ENCODE peak calls at places on chromosomes 2 and 18, in seven cellular contexts. O is right cardiac atrium, U is transverse colon, Q is mesenchymal stem cell, R is endodermal cell, F is uterus, P is neuronal stem cell. C is an unnamed sample.

GRCh38 chr18:62796216-62796621 is 80.9 kb downstream of the PHLPP1 start:
- DNase-seq in O (no peak), U (no peak), Q (no peak), R (no peak), F (no peak), P (no peak), C (no peak)

GRCh38 chr2:42153944-42154593 is 15.1 kb upstream of the EML4 start:
- DNase-seq in O (no peak), U (no peak), Q (no peak), R (no peak), F (no peak), P (no peak), C (no peak)

GRCh38 chr2:185825557-185825956 is 87.0 kb downstream of the FSIP2 start:
- DNase-seq in O (no peak), U (no peak), Q (no peak), R (no peak), F (no peak), P (no peak), C (no peak)

GRCh38 chr18:41543815-41544214 is 411.2 kb upstream of the PIK3C3 start:
- DNase-seq in O (no peak), U (no peak), Q (peak; percentile 2), R (no peak), F (no peak), P (no peak), C (no peak)

GRCh38 chr2:9440058-9440727 is 16.7 kb downstream of the CPSF3 start:
- DNase-seq in O (no peak), U (no peak), Q (peak; percentile 62), R (no peak), F (no peak), P (no peak), C (no peak)

GRCh38 chr2:173664520-173664919 is 300.7 kb downstream of the SP3 start:
- DNase-seq in O (no peak), U (no peak), Q (no peak), R (no peak), F (no peak), P (no peak), C (no peak)

GRCh38 chr2:111028720-111029119 is 92.0 kb upstream of the BCL2L11 start:
- DNase-seq in O (no peak), U (no peak), Q (no peak), R (no peak), F (no peak), P (no peak), C (no peak)

GRCh38 chr18:12827588-12827987 is 56.4 kb downstream of the PTPN2 start:
- DNase-seq in O (no peak), U (no peak), Q (no peak), R (no peak), F (no peak), P (no peak), C (no peak)

GRCh38 chr2:53202063-53202462 is 565.5 kb upstream of the CHAC2 start:
- DNase-seq in O (no peak), U (peak; percentile 24), Q (peak; percentile 62), R (no peak), F (no peak), P (no peak), C (no peak)

GRCh38 chr18:10953672-10954071 is 195.7 kb downstream of the PIEZO2 start:
- DNase-seq in O (no peak), U (peak; percentile 14), Q (no peak), R (no peak), F (no peak), P (no peak), C (no peak)

GRCh38 chr2:219056896-219057708 is 3.6 kb downstream of the IHH start:
- DNase-seq in O (no peak), U (no peak), Q (no peak), R (peak; percentile 64), F (no peak), P (no peak), C (no peak)

GRCh38 chr2:241074065-241074818 is 27.8 kb downstream of the MTERF4 start:
- DNase-seq in O (no peak), U (no peak), Q (no peak), R (no peak), F (no peak), P (no peak), C (no peak)

GRCh38 chr18:76459687-76460350 is 35.2 kb downstream of the ZNF516 start:
- DNase-seq in O (peak; percentile 64), U (no peak), Q (peak; percentile 88), R (peak; percentile 36), F (peak; percentile 73), P (no peak), C (peak; percentile 66)

GRCh38 chr2:200655918-200656580 is 70.2 kb downstream of the AOX1 start:
- DNase-seq in O (peak; percentile 48), U (no peak), Q (no peak), R (no peak), F (no peak), P (no peak), C (no peak)

GRCh38 chr2:167940361-167940744 is 307.0 kb downstream of the STK39 start:
- DNase-seq in O (no peak), U (no peak), Q (no peak), R (no peak), F (no peak), P (no peak), C (no peak)

GRCh38 chr2:240957656-240958365 is 40.6 kb upstream of the SNED1 start:
- DNase-seq in O (peak; percentile 82), U (no peak), Q (peak; percentile 4), R (peak; percentile 57), F (peak; percentile 42), P (no peak), C (no peak)

GRCh38 chr18:44736664-44737063 is 56.0 kb downstream of the SETBP1 start:
- DNase-seq in O (no peak), U (no peak), Q (no peak), R (no peak), F (no peak), P (no peak), C (no peak)

GRCh38 chr2:64491426-64491825 is 32.7 kb upstream of the AFTPH start:
- DNase-seq in O (no peak), U (no peak), Q (no peak), R (peak; percentile 26), F (no peak), P (no peak), C (no peak)

GRCh38 chr18:60732146-60732545 is 359.6 kb upstream of the MC4R start:
- DNase-seq in O (no peak), U (no peak), Q (no peak), R (no peak), F (no peak), P (no peak), C (no peak)

GRCh38 chr2:68716948-68717661 is 17.5 kb upstream of the ARHGAP25 start:
- DNase-seq in O (no peak), U (no peak), Q (no peak), R (no peak), F (no peak), P (no peak), C (no peak)

GRCh38 chr2:27024812-27025211 is 8.0 kb upstream of the TMEM214 start:
- DNase-seq in O (no peak), U (no peak), Q (no peak), R (peak; percentile 67), F (no peak), P (no peak), C (no peak)

GRCh38 chr2:140643761-140644187 is 1487.0 kb downstream of the LRP1B start:
- DNase-seq in O (no peak), U (no peak), Q (peak; percentile 66), R (no peak), F (no peak), P (no peak), C (no peak)

DNA sequence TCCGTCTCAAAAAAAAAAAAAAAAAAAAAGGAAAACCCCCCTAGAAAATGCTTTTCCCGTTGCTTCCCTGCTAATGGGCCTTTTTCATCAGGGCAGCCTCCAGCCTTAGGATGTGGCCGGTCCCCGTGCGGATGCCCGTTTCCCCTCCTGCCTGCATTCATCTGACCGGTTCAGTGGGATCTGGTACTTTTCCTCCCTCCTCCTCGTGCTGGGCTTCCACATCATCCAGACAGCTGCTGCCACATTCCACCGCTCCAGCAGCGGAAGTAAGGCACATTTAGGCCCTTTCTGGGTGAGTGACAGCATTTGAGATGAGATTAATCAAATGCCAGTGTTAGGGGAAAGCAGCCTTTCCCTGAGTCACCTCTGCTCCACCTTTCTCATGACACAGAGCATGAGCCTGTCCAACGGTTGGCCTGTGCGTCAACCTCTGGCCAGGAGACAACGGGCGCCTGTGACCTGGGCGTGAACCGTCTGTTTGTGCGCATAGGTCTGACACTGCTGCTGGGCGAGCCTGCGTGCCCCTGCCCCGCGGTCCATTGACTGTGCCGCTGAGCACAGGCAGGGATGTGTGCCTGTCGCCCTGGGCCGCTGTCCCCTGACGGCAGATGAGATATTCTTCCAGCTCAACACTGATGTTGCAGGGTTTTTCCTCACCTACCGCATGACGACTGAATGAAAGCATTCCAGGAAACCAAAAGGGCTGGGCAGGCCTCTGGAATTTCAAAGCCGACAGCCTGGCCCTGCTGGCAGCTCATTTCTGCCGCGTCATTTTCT is 174.0 kb downstream of the TGIF1 start:
- DNase-seq in O (peak; percentile 88), U (peak; percentile 85), Q (peak; percentile 98), R (peak; percentile 87), F (peak; percentile 61), P (peak; percentile 83), C (peak; percentile 80)
- H3K4me3 ChIP-seq in O (no peak overlapping the region), U (no peak overlapping the region), Q (peak overlapping the region; percentile 48), R (no peak overlapping the region), F (no peak overlapping the region), P (no peak overlapping the region), C (no peak overlapping the region)

GRCh38 chr18:35619468-35619867 is 37.9 kb downstream of the GALNT1 start:
- DNase-seq in O (peak; percentile 54), U (no peak), Q (peak; percentile 36), R (no peak), F (no peak), P (no peak), C (no peak)
- H3K27ac ChIP-seq in O (no peak overlapping the region), U (no peak overlapping the region), Q (no peak overlapping the region), R (no peak overlapping the region), F (no peak overlapping the region), P (no peak overlapping the region), C (no peak overlapping the region)

DNA sequence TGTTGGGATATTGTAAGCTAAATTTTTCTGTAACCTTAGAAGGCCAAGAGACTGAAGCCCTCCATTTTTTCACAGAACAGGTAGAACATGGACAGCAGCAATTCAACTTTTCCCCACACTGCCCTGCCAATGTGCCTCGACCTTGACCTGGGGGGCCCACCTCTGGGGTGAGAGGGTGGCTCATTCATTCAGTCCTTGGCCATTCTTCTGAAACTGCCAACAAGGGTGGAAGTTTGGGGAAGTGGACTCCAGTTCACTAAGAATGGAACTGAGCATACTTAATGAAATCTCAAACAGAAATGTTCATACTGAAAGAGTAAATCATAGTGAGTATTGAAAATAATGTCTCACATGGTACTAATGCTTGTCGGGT is 1.1 kb downstream of the EEF1B2 start:
- DNase-seq in O (no peak), U (no peak), Q (no peak), R (no peak), F (no peak), P (no peak), C (no peak)
- H3K4me3 ChIP-seq in O (peak overlapping the region; percentile 95), U (peak overlapping the region; percentile 84), Q (peak overlapping the region; percentile 88), R (peak overlapping the region; percentile 98), F (peak overlapping the region; percentile 83), P (no peak overlapping the region), C (peak overlapping the region; percentile 97)

GRCh38 chr2:184394642-184395041 is 203.7 kb upstream of the ZNF804A start:
- DNase-seq in O (no peak), U (no peak), Q (no peak), R (no peak), F (no peak), P (no peak), C (no peak)
- H3K27ac ChIP-seq in O (no peak overlapping the region), U (no peak overlapping the region), Q (no peak overlapping the region), R (no peak overlapping the region), F (no peak overlapping the region), P (no peak overlapping the region), C (no peak overlapping the region)